ENCODE peak calls at places on chromosomes 5 and 9, in seven cellular contexts. Y is spleen, U is GM23338, O is HCT116, V is SK-N-SH, R is vagina, D is transverse colon. C is an unnamed sample.

GRCh38 chr5:120817044-120817985 is 353.2 kb downstream of the PRR16 start:
- DNase-seq in U (peak), Y (no peak), O (no peak), D (no peak), R (no peak), V (peak), C (no peak)

GRCh38 chr5:160082589-160082988 is 36.7 kb downstream of the PWWP2A start:
- DNase-seq in Y (no peak), V (no peak), D (no peak), U (peak), R (no peak), O (no peak), C (no peak)

GRCh38 chr5:87010736-87011135 is 256.9 kb upstream of the RASA1 start:
- DNase-seq in U (no peak), Y (no peak), D (no peak), V (no peak), O (no peak), R (no peak), C (no peak)

GRCh38 chr5:167378894-167379723 is 912.3 kb upstream of the WWC1 start:
- DNase-seq in D (peak), R (no peak), Y (no peak), V (no peak), U (peak), O (no peak), C (no peak)

GRCh38 chr5:82991678-82992323 is 85.4 kb downstream of the TMEM167A start:
- DNase-seq in U (no peak), R (no peak), O (no peak), V (no peak), D (no peak), Y (no peak), C (no peak)

GRCh38 chr9:99140685-99141314 is 35.9 kb downstream of the TGFBR1 start:
- DNase-seq in R (no peak), U (peak), V (peak), O (peak), D (peak), Y (no peak), C (no peak)

GRCh38 chr5:138632900-138633489 is 57.8 kb upstream of the HSPA9 start:
- DNase-seq in D (peak), V (peak), O (peak), U (peak), Y (peak), R (no peak), C (no peak)

GRCh38 chr5:157290156-157290980 is 24.4 kb downstream of the CYFIP2 start:
- DNase-seq in D (no peak), R (no peak), U (no peak), O (no peak), V (no peak), Y (no peak), C (no peak)

GRCh38 chr5:173796746-173797495 is 91.2 kb upstream of the CPEB4 start:
- DNase-seq in R (no peak), D (no peak), O (no peak), Y (no peak), U (no peak), V (no peak), C (no peak)

GRCh38 chr5:76801803-76802195 is 17.0 kb upstream of the F2RL1 start:
- DNase-seq in D (no peak), R (no peak), O (no peak), V (no peak), U (no peak), Y (no peak), C (no peak)

GRCh38 chr9:12689233-12689632 is 4.0 kb upstream of the TYRP1 start:
- DNase-seq in D (no peak), O (no peak), U (no peak), Y (no peak), V (no peak), R (no peak), C (no peak)

GRCh38 chr5:122942164-122942914 is 94.2 kb downstream of the PPIC start:
- DNase-seq in R (no peak), O (no peak), D (no peak), U (no peak), Y (no peak), V (no peak), C (no peak)

GRCh38 chr9:16869140-16869903 is 1.1 kb downstream of the BNC2 start:
- DNase-seq in Y (no peak), D (peak), R (no peak), O (no peak), U (peak), V (no peak), C (no peak)

GRCh38 chr5:166699616-166700015 is 1591.8 kb upstream of the WWC1 start:
- DNase-seq in R (no peak), Y (no peak), O (no peak), V (no peak), D (no peak), U (no peak), C (no peak)

GRCh38 chr5:81091199-81091598 is 131.0 kb downstream of the RASGRF2 start:
- DNase-seq in O (no peak), Y (no peak), V (no peak), D (no peak), U (no peak), R (no peak), C (no peak)

GRCh38 chr5:77960863-77961396 is 184.8 kb upstream of the TBCA start:
- DNase-seq in Y (no peak), R (no peak), V (no peak), O (no peak), D (no peak), U (peak), C (no peak)

GRCh38 chr9:130029223-130029583 is 13.8 kb downstream of the FNBP1 start:
- DNase-seq in Y (no peak), U (no peak), V (no peak), D (no peak), O (no peak), R (no peak), C (no peak)

GRCh38 chr5:88556415-88556814 is 287.8 kb upstream of the TMEM161B start:
- DNase-seq in R (no peak), D (no peak), U (peak), O (no peak), Y (no peak), V (no peak), C (no peak)

GRCh38 chr5:6905423-6905822 is 192.2 kb downstream of the TENT4A start:
- DNase-seq in R (no peak), Y (no peak), D (no peak), U (no peak), O (no peak), V (no peak), C (no peak)

GRCh38 chr5:64417390-64417789 is 88.4 kb upstream of the RGS7BP start:
- DNase-seq in Y (no peak), R (no peak), U (peak), D (no peak), O (no peak), V (no peak), C (no peak)

GRCh38 chr5:43674536-43674935 is 71.6 kb downstream of the NNT start:
- DNase-seq in O (no peak), V (no peak), D (no peak), Y (no peak), U (no peak), R (no peak), C (no peak)

GRCh38 chr9:122347348-122348287 is 23.2 kb upstream of the PTGS1 start:
- DNase-seq in U (peak), D (peak), O (no peak), V (no peak), Y (peak), R (no peak), C (no peak)

GRCh38 chr9:122348791-122349190 is 22.0 kb upstream of the PTGS1 start:
- DNase-seq in O (no peak), R (no peak), Y (no peak), D (no peak), V (no peak), U (no peak), C (no peak)

GRCh38 chr9:122349201-122349600 is 21.6 kb upstream of the PTGS1 start:
- DNase-seq in R (no peak), U (no peak), D (no peak), O (no peak), V (no peak), Y (peak), C (no peak)

GRCh38 chr9:122348288-122348777 is 22.5 kb upstream of the PTGS1 start:
- DNase-seq in R (no peak), O (no peak), U (peak), D (no peak), Y (peak), V (no peak), C (no peak)

DNA sequence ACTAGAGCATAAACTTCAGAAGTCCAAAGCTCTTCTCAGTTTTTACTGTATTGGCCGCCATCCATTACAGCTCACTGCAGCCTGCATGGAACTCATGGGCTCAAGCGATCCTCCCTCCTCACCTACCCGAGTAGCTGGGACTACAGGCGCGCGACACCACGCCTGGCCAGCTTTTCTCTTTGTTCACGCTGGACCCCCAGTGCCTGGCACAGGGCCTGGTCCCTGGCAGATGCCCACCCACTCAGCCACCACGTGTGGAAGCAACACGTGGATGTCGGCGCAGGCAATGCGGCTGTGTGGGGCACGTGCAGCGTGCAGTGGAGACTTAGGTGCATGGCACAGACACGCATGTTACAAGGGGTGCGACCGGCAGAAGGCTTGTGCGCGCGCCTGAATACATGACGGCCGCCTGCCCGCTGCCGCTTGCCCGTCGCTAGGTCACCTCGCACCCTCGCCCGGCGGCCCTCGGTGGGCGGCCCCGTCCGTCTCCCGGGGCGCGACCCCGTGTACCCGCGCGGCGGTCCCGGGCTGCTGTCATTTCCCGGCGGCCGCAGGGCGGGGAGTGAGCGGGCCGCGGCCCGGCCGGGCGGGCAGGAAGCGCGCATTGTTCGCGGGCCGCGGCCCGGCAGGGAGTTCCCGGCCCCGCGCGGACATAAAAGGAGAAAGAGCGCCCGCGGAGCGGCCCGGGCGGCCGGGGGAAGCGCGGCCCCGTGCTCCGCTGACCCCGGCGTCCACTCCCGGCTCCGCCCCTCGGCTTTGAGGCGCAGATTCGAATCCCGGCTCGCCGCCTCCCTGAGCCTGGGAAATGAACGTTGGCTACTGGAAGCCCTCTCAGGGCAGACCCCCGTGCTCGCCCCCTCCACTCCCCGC is 24.1 kb upstream of the PTGS1 start:
- DNase-seq in Y (peak), V (peak), R (no peak), O (no peak), D (peak), U (peak), C (no peak)
- H3K4me3 ChIP-seq in Y (peak), V (no peak), R (peak), O (peak), D (peak), U (peak), C (peak)

DNA sequence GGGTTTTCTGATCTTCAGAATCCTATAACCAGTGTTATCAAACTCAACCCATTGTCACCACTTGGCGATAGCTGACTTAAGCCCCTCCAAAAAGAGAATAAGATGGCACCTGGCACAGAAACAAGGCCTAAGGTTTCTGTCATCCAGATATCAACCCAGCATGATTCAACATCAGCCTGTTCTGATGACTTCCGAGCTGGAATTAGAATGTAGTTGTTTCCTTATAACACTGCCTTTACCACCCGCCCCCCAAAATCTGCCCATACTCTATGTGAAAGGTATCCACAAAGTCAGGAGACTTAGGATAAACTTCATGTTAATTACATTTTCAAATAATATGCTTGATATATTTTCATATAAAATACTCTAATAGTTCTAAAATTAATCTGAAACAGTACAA is 5.2 kb downstream of the KLF9 start:
- DNase-seq in R (peak), U (no peak), D (no peak), Y (no peak), O (no peak), V (no peak), C (no peak)
- TF ChIP-seq POLR2AphosphoS5 in R (no peak), U (no peak), D (peak), Y (no peak), O (no peak), V (no peak), C (no peak)

GRCh38 chr5:177362102-177362868 is 4.6 kb downstream of the RGS14 start:
- DNase-seq in Y (no peak), U (peak), R (no peak), V (no peak), O (no peak), D (no peak), C (no peak)
- H3K4me3 ChIP-seq in Y (peak), U (peak), R (peak), V (no peak), O (peak), D (peak), C (no peak)

GRCh38 chr5:36205329-36205728 is 36.4 kb downstream of the NADK2 start:
- DNase-seq in D (no peak), V (no peak), O (no peak), R (no peak), Y (no peak), U (no peak), C (no peak)
- TF ChIP-seq POLR2AphosphoS5 in D (no peak), V (no peak), O (no peak), R (no peak), Y (no peak), U (no peak), C (no peak)

GRCh38 chr5:34611829-34612415 is 44.2 kb upstream of the RAI14 start:
- DNase-seq in D (no peak), O (no peak), R (no peak), V (no peak), U (no peak), Y (no peak), C (no peak)
- H3K4me3 ChIP-seq in D (no peak), O (no peak), R (no peak), V (no peak), U (no peak), Y (no peak), C (no peak)

GRCh38 chr5:177412603-177413233 is 3.4 kb upstream of the F12 start:
- DNase-seq in D (no peak), Y (no peak), V (no peak), U (no peak), R (no peak), O (no peak), C (no peak)

GRCh38 chr5:177405805-177406204 is 3.6 kb downstream of the F12 start:
- DNase-seq in U (no peak), O (no peak), V (no peak), Y (peak), R (no peak), D (peak), C (no peak)

GRCh38 chr5:177405312-177405711 is 4.1 kb downstream of the F12 start:
- DNase-seq in Y (no peak), D (no peak), O (no peak), U (no peak), V (no peak), R (no peak), C (no peak)

GRCh38 chr5:177410575-177410974 is 1.2 kb upstream of the F12 start:
- DNase-seq in Y (no peak), O (no peak), V (no peak), R (no peak), D (no peak), U (no peak), C (no peak)

GRCh38 chr5:177409043-177409801 is at the start of gene F12:
- DNase-seq in O (no peak), D (no peak), U (no peak), R (no peak), Y (no peak), V (no peak), C (no peak)
- TF ChIP-seq POLR2AphosphoS5 in O (no peak), D (no peak), U (no peak), R (no peak), Y (no peak), V (no peak), C (no peak)

DNA sequence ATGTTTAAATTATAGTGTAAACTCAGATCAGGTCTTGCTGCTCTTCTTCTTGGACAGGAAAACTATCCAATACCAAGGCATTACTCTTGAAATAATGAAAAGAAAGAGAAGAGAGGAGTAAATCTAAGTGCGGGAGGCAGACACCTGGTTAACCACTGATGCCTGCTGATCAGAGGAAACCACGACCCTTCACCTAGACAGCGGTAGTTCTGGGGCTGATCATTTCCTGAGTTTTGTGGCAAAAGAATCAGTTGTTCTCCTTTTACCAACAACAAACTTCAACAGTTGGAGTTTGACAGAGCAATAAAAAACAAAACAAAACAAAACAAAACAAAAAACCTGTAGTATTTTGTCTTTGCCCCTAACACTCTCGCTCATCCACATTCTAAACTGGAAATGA is 3.0 kb downstream of the RLN1 start:
- DNase-seq in Y (no peak), R (no peak), V (no peak), U (no peak), D (no peak), O (no peak), C (no peak)
- H3K4me3 ChIP-seq in Y (no peak), R (no peak), V (no peak), U (no peak), D (no peak), O (no peak), C (no peak)

GRCh38 chr9:137113385-137114159 is 961 bp downstream of the DPP7 start:
- DNase-seq in O (no peak), R (no peak), V (peak), Y (no peak), U (peak), D (no peak), C (no peak)

GRCh38 chr9:137114220-137114612 is 317 bp downstream of the DPP7 start:
- DNase-seq in U (no peak), V (peak), D (no peak), O (no peak), Y (no peak), R (no peak), C (no peak)

GRCh38 chr9:137116027-137116507 is 1.5 kb upstream of the DPP7 start:
- DNase-seq in R (no peak), U (no peak), D (no peak), Y (no peak), V (no peak), O (no peak), C (no peak)

GRCh38 chr9:137115394-137116026 is 977 bp upstream of the DPP7 start:
- DNase-seq in O (no peak), V (peak), Y (no peak), D (no peak), R (no peak), U (no peak), C (no peak)

DNA sequence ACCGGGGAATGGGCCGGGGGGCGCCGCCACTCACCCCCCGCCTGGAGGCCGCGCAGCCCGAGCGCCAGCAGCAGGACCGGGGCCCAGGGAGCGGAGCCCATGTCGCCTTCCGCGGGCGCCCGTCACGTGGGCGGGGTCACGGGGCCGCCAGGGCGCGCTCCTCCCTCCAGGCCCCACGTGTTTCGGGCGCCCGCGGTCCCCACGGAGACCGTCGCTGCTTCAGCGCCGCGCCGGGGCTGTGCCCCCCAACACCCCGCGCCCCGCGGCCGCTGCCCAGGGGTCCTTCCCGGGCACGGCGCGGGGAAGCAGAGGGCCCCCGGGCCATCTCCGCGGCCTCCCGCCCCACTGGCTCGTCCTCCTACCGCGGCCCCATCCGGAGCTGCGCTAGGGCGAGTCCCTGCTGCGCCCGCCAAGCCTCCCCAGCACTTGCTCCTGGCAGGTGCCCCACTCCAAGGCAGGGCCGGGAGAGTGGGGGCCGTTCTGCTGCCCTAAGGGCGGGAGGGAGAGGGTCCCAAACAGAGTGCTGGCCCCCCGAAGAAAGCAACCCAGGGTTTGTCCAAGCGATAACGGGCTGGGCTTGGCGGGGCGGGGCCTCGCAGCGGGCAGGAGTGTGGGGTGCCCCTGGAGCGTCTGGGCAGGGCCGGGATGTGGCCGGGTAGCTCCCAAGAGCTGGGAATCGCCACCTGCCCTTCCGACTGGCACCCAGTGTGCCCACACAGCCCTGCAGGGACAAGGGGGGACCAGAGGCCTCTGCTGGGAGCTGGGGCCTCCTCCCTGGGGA is at the start of gene DPP7:
- DNase-seq in Y (peak), O (no peak), U (peak), V (peak), R (no peak), D (peak), C (peak)
- TF ChIP-seq POLR2AphosphoS5 in Y (peak), O (peak), U (no peak), V (no peak), R (no peak), D (no peak), C (no peak)

DNA sequence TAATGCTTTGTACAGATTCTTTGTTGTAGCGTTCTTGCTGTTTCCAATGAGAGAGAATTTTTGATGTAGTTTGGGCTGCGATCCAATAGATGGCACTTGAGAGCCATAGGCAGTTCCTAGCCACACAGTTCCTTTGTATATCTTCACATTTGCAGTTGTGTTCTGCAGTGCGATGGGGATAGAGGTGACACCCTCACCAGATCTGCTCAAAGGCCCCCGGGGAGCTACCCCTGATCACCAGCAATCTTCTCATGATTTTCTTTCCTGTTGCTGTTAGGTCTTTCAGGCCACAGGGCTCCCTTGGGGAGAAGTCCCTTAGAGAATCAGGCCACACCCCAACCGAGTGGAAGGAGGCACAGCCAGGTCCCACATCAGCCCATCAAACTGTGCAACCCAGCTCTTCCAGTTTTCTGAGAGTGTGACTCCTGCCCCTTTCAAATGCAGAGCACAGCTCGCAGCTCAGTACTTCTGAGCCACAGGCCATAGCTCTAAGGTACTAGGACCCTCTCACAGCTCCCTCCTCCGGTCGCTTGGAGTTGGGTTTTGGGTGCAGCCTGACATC is 353.7 kb downstream of the SLCO4C1 start:
- DNase-seq in R (no peak), O (peak), D (peak), Y (no peak), V (peak), U (peak), C (no peak)
- H3K4me3 ChIP-seq in R (no peak), O (no peak), D (no peak), Y (no peak), V (no peak), U (peak), C (no peak)